ENCODE peak calls at places on chromosomes 12 and 14, in four cellular contexts. One of them, this sample, is unnamed.

GRCh38 chr12:120453977-120454376 is 7.7 kb downstream of the GATC start:
- DNase-seq in uterus: no peak
- DNase-seq in heart right ventricle: no peak
- DNase-seq in pancreas: no peak
- DNase-seq in this sample: no peak

GRCh38 chr14:54686219-54686870 is 119.4 kb downstream of the SAMD4A start:
- DNase-seq in heart right ventricle: no peak
- DNase-seq in pancreas: no peak
- DNase-seq in uterus: peak
- DNase-seq in this sample: peak

GRCh38 chr14:97073622-97074021 is 276.4 kb downstream of the VRK1 start:
- DNase-seq in uterus: no peak
- DNase-seq in heart right ventricle: no peak
- DNase-seq in pancreas: no peak
- DNase-seq in this sample: no peak

GRCh38 chr14:105287249-105288102 is 13.3 kb downstream of the BRF1 start:
- DNase-seq in pancreas: peak
- DNase-seq in uterus: no peak
- DNase-seq in heart right ventricle: no peak
- DNase-seq in this sample: no peak

GRCh38 chr12:124832856-124833255 is 30.8 kb downstream of the SCARB1 start:
- DNase-seq in uterus: no peak
- DNase-seq in heart right ventricle: no peak
- DNase-seq in pancreas: no peak
- DNase-seq in this sample: no peak

GRCh38 chr14:55600784-55601561 is 21.0 kb downstream of the KTN1 start:
- DNase-seq in heart right ventricle: no peak
- DNase-seq in pancreas: no peak
- DNase-seq in uterus: no peak
- DNase-seq in this sample: no peak

GRCh38 chr12:44295958-44296623 is 460.2 kb downstream of the TMEM117 start:
- DNase-seq in uterus: no peak
- DNase-seq in heart right ventricle: no peak
- DNase-seq in pancreas: no peak
- DNase-seq in this sample: no peak

GRCh38 chr12:105783983-105784947 is 354.5 kb downstream of the NUAK1 start:
- DNase-seq in uterus: no peak
- DNase-seq in pancreas: no peak
- DNase-seq in heart right ventricle: no peak
- DNase-seq in this sample: no peak

GRCh38 chr12:109191621-109192250 is 75.3 kb downstream of the ACACB start:
- DNase-seq in pancreas: no peak
- DNase-seq in heart right ventricle: no peak
- DNase-seq in uterus: no peak
- DNase-seq in this sample: no peak

GRCh38 chr12:26276709-26277108 is 81.3 kb downstream of the SSPN start:
- DNase-seq in uterus: no peak
- DNase-seq in pancreas: no peak
- DNase-seq in heart right ventricle: no peak
- DNase-seq in this sample: no peak

GRCh38 chr12:89733579-89734201 is 25.1 kb upstream of the ATP2B1 start:
- DNase-seq in uterus: no peak
- DNase-seq in pancreas: no peak
- DNase-seq in heart right ventricle: no peak
- DNase-seq in this sample: peak

DNA sequence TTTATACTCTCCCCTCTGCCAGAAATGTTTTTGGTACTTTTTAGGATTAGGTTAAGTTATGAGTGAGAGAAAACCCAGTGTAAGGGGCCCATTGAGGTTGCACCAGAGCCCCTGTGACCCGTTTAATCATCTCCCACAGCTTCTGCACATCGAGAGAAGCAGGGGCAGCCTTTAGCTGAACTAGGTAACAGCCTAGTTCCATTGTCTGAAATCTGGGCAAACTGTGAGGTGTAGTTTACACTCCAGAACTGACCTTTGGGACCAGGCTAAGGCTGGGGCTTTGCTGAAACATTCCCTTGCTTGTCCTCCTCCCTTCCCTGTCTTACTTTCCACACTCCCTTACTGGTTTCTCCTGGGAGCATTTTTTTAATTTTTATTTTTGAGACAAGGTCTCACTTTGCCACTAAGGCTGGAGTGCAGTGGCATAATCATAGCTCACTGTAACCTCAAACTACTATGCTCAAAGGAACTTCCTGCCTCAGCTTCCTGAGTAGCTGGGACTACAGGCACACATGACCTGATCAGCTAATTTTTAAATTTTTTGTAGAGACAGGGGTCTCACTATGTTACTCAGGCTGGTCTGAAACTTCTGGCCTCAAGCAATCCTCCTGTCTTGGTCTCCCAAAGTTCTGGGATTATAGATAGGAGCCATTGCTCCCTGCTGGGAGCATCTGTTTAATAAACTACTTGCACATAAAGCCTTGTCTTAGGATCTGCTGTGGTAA is 25.9 kb upstream of the DHRS2 start:
- DNase-seq in heart right ventricle: no peak
- DNase-seq in pancreas: no peak
- DNase-seq in uterus: no peak
- DNase-seq in this sample: no peak
- H3K27ac ChIP-seq in heart right ventricle: peak
- H3K27ac ChIP-seq in pancreas: peak
- H3K27ac ChIP-seq in uterus: no peak
- H3K27ac ChIP-seq in this sample: no peak

GRCh38 chr12:51262758-51263177 is 7.4 kb downstream of the SMAGP start:
- DNase-seq in heart right ventricle: no peak
- DNase-seq in uterus: peak
- DNase-seq in pancreas: peak
- DNase-seq in this sample: no peak
- TF ChIP-seq CTCF in heart right ventricle: peak
- TF ChIP-seq CTCF in uterus: no peak
- TF ChIP-seq CTCF in pancreas: no peak
- TF ChIP-seq CTCF in this sample: peak

DNA sequence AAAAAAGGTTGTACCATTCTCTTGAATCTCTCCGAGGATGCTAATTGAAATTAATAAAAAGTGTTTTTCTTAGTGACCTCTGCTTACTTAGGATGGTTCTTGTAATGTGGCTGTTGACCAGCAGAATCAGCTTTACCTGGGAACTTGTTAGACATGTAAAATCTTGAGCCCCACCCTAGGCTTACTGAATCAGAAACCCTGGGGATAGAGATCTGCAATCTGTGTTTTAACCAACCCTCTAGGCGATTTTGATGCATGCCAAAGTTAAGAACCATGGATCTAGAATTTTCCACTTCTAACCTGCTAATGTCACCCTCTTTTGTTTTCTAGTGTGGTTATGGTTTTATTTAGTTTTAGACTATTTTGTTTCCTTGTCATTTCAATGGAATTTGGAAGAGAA is 6.4 kb downstream of the NUBPL start:
- DNase-seq in uterus: no peak
- DNase-seq in pancreas: no peak
- DNase-seq in heart right ventricle: no peak
- DNase-seq in this sample: no peak
- H3K27ac ChIP-seq in uterus: no peak
- H3K27ac ChIP-seq in pancreas: no peak
- H3K27ac ChIP-seq in heart right ventricle: peak
- H3K27ac ChIP-seq in this sample: no peak

GRCh38 chr14:20757963-20758362 is 10.2 kb upstream of the EDDM3B start:
- DNase-seq in uterus: no peak
- DNase-seq in heart right ventricle: no peak
- DNase-seq in pancreas: peak
- DNase-seq in this sample: no peak
- TF ChIP-seq CTCF in uterus: peak
- TF ChIP-seq CTCF in heart right ventricle: peak
- TF ChIP-seq CTCF in pancreas: peak
- TF ChIP-seq CTCF in this sample: no peak

DNA sequence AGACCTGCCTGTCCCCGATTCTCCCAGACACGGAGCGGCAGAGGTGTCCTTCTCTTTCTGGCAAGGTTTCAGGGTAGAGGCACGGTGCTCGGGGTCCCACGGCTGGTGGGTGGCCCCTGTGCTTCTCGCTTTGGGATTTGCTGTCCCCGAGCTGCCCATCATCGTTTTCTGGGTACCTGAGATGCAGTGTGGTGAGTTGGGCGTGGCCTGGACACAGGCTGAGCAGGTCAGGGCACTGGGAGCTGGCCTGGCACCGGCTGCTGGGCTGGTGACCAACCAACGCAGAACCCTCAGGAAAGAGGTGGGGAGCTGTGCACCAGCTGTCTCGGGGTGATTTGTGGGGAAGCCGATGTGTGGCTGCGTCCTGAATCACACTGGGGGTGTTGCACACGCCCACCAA is 60.9 kb downstream of the KIF26A start:
- DNase-seq in pancreas: no peak
- DNase-seq in heart right ventricle: no peak
- DNase-seq in uterus: no peak
- DNase-seq in this sample: no peak
- H3K27ac ChIP-seq in pancreas: no peak
- H3K27ac ChIP-seq in heart right ventricle: no peak
- H3K27ac ChIP-seq in uterus: no peak
- H3K27ac ChIP-seq in this sample: no peak

GRCh38 chr14:87805315-87805723 is 187.7 kb downstream of the GALC start:
- DNase-seq in pancreas: peak
- DNase-seq in heart right ventricle: peak
- DNase-seq in uterus: no peak
- DNase-seq in this sample: no peak
- TF ChIP-seq CTCF in pancreas: peak
- TF ChIP-seq CTCF in heart right ventricle: peak
- TF ChIP-seq CTCF in uterus: peak
- TF ChIP-seq CTCF in this sample: peak

GRCh38 chr12:79508622-79509021 is 182.1 kb downstream of the PAWR start:
- DNase-seq in pancreas: no peak
- DNase-seq in heart right ventricle: no peak
- DNase-seq in uterus: no peak
- DNase-seq in this sample: no peak

GRCh38 chr12:79517363-79517762 is 173.4 kb downstream of the PAWR start:
- DNase-seq in pancreas: no peak
- DNase-seq in uterus: no peak
- DNase-seq in heart right ventricle: no peak
- DNase-seq in this sample: no peak

GRCh38 chr12:79515526-79515935 is 175.2 kb downstream of the PAWR start:
- DNase-seq in uterus: no peak
- DNase-seq in heart right ventricle: no peak
- DNase-seq in pancreas: no peak
- DNase-seq in this sample: no peak

GRCh38 chr12:79514730-79515525 is 175.8 kb downstream of the PAWR start:
- DNase-seq in uterus: no peak
- DNase-seq in pancreas: no peak
- DNase-seq in heart right ventricle: no peak
- DNase-seq in this sample: no peak

DNA sequence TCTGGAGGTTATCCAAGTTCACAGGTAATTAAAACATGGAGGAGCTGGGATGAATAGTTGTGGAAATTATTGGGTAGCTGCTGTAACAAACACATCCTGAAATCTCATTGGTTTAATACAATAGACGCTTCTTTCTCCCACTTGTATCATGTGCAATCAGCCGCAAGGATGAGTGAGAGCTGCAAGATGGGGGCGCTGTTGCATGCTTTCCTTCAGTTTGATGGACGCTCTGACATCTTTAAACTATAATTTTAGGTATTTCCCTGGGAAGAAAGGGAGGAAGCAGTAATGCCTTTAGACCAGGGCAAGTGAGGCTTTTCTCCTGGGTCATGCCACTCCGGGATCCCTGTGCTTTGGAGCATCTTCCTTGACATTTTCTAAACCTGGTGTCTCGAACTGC is 178.7 kb downstream of the PAWR start:
- DNase-seq in pancreas: no peak
- DNase-seq in heart right ventricle: no peak
- DNase-seq in uterus: no peak
- DNase-seq in this sample: no peak
- H3K27ac ChIP-seq in pancreas: no peak
- H3K27ac ChIP-seq in heart right ventricle: no peak
- H3K27ac ChIP-seq in uterus: no peak
- H3K27ac ChIP-seq in this sample: no peak

GRCh38 chr12:56107242-56107641 is 2.9 kb downstream of the PA2G4 start:
- DNase-seq in uterus: no peak
- DNase-seq in heart right ventricle: no peak
- DNase-seq in pancreas: no peak
- DNase-seq in this sample: no peak

GRCh38 chr12:56104815-56105476 is 587 bp downstream of the PA2G4 start:
- DNase-seq in heart right ventricle: no peak
- DNase-seq in uterus: no peak
- DNase-seq in pancreas: no peak
- DNase-seq in this sample: no peak

GRCh38 chr12:56104109-56104814 is at the start of gene PA2G4:
- DNase-seq in heart right ventricle: peak
- DNase-seq in uterus: peak
- DNase-seq in pancreas: peak
- DNase-seq in this sample: peak

GRCh38 chr12:56103823-56104108 is 593 bp upstream of the PA2G4 start:
- DNase-seq in uterus: no peak
- DNase-seq in heart right ventricle: no peak
- DNase-seq in pancreas: no peak
- DNase-seq in this sample: no peak

DNA sequence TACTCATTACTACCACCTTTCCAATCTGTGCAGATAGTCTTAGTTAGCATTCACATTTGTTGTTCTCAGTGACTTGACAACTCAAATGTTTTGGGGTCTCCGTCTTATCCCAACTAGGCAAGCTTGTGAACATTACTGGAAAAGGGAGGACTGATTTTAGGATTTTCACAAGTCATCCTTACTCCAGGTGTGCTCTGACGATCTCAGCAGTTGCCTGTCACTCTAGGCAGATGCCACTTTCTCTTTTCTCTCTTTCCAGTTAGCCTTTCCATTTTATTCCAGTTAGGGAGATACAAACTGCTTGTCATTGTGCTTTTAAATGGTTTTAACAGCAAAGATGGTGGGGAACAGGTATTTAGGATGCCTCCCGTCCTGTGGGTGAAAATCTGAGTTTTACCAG is 1.1 kb downstream of the PA2G4 start:
- DNase-seq in uterus: no peak
- DNase-seq in heart right ventricle: no peak
- DNase-seq in pancreas: no peak
- DNase-seq in this sample: no peak
- TF ChIP-seq CTCF in uterus: no peak
- TF ChIP-seq CTCF in heart right ventricle: no peak
- TF ChIP-seq CTCF in pancreas: no peak
- TF ChIP-seq CTCF in this sample: no peak

GRCh38 chr12:2553388-2554126 is 241.2 kb upstream of the FKBP4 start:
- DNase-seq in pancreas: no peak
- DNase-seq in uterus: no peak
- DNase-seq in heart right ventricle: no peak
- DNase-seq in this sample: no peak
- H3K27ac ChIP-seq in pancreas: no peak
- H3K27ac ChIP-seq in uterus: no peak
- H3K27ac ChIP-seq in heart right ventricle: peak
- H3K27ac ChIP-seq in this sample: no peak

GRCh38 chr12:58105225-58106119 is 164.1 kb downstream of the ATP23 start:
- DNase-seq in uterus: no peak
- DNase-seq in heart right ventricle: no peak
- DNase-seq in pancreas: no peak
- DNase-seq in this sample: no peak
- TF ChIP-seq CTCF in uterus: no peak
- TF ChIP-seq CTCF in heart right ventricle: peak
- TF ChIP-seq CTCF in pancreas: no peak
- TF ChIP-seq CTCF in this sample: peak